ENCODE peak calls at places on chromosomes 5 and 9, in nine cellular contexts. F is AG04450; J is AG10803; E is hepatocyte; U is cardiac muscle cell; D is lower lobe of right lung; T is CD8-positive, alpha-beta T cell; M is OCI-LY7; I is brain microvascular endothelial cell. N is an unnamed sample.

GRCh38 chr5:171412186-171412585 is 7.3 kb upstream of the FGF18 start:
- DNase-seq in F (no peak), J (no peak), E (no peak), U (no peak), D (no peak), T (no peak), M (no peak), I (no peak), N (no peak)

GRCh38 chr5:170603101-170603500 is 99.3 kb downstream of the KCNIP1 start:
- DNase-seq in F (no peak), J (no peak), E (no peak), U (no peak), D (no peak), T (no peak), M (no peak), I (no peak), N (no peak)

GRCh38 chr5:63961598-63962161 is 565 bp downstream of the HTR1A start:
- DNase-seq in F (no peak), J (no peak), E (peak; percentile 25), U (peak; percentile 74), D (no peak), T (no peak), M (no peak), I (no peak), N (no peak)

GRCh38 chr5:64505769-64506566 is at the start of gene RGS7BP:
- DNase-seq in F (no peak), J (peak; percentile 17), E (peak; percentile 76), U (peak; percentile 80), D (peak; percentile 46), T (no peak), M (no peak), I (peak; percentile 24), N (no peak)

GRCh38 chr5:6604341-6604740 is 28.5 kb downstream of the NSUN2 start:
- DNase-seq in F (no peak), J (no peak), E (no peak), U (no peak), D (no peak), T (no peak), M (no peak), I (no peak), N (no peak)

GRCh38 chr9:114503009-114503408 is 2.3 kb downstream of the WHRN start:
- DNase-seq in F (no peak), J (no peak), E (no peak), U (no peak), D (no peak), T (no peak), M (peak; percentile 61), I (no peak), N (no peak)

GRCh38 chr5:90473321-90474234 is 993 bp downstream of the MBLAC2 start:
- DNase-seq in F (no peak), J (no peak), E (peak; percentile 60), U (peak; percentile 56), D (peak; percentile 69), T (peak; percentile 17), M (peak; percentile 47), I (peak; percentile 28), N (peak; percentile 4)

GRCh38 chr5:98108497-98108896 is 665.0 kb upstream of the RGMB start:
- DNase-seq in F (peak; percentile 87), J (peak; percentile 84), E (no peak), U (no peak), D (no peak), T (no peak), M (no peak), I (peak; percentile 91), N (no peak)

GRCh38 chr5:127096328-127096993 is 23.2 kb upstream of the C5orf63 start:
- DNase-seq in F (no peak), J (no peak), E (no peak), U (no peak), D (no peak), T (no peak), M (no peak), I (no peak), N (no peak)

GRCh38 chr5:108615216-108615615 is 132.5 kb upstream of the FER start:
- DNase-seq in F (peak; percentile 55), J (peak; percentile 25), E (no peak), U (no peak), D (no peak), T (no peak), M (no peak), I (no peak), N (no peak)

GRCh38 chr9:85038824-85039540 is 369.5 kb downstream of the NTRK2 start:
- DNase-seq in F (no peak), J (no peak), E (no peak), U (no peak), D (no peak), T (no peak), M (no peak), I (no peak), N (no peak)

GRCh38 chr9:36301227-36301626 is 43.0 kb upstream of the GNE start:
- DNase-seq in F (no peak), J (no peak), E (no peak), U (no peak), D (no peak), T (no peak), M (no peak), I (no peak), N (no peak)

GRCh38 chr5:75512383-75513074 is 838 bp downstream of the POLK start:
- DNase-seq in F (no peak), J (peak; percentile 21), E (no peak), U (no peak), D (no peak), T (no peak), M (no peak), I (no peak), N (no peak)

GRCh38 chr5:108278285-108279240 is 103.3 kb downstream of the FBXL17 start:
- DNase-seq in F (no peak), J (no peak), E (no peak), U (no peak), D (no peak), T (no peak), M (no peak), I (no peak), N (no peak)

GRCh38 chr5:171534009-171534895 is 114.8 kb downstream of the FGF18 start:
- DNase-seq in F (no peak), J (no peak), E (no peak), U (no peak), D (no peak), T (no peak), M (no peak), I (no peak), N (no peak)

GRCh38 chr5:139494832-139495231 is 12.3 kb upstream of the STING1 start:
- DNase-seq in F (no peak), J (peak; percentile 69), E (no peak), U (no peak), D (no peak), T (no peak), M (no peak), I (peak; percentile 40), N (no peak)

GRCh38 chr5:81631124-81631523 is 119.8 kb downstream of the SSBP2 start:
- DNase-seq in F (no peak), J (peak; percentile 22), E (no peak), U (no peak), D (no peak), T (peak; percentile 12), M (peak; percentile 84), I (no peak), N (no peak)

GRCh38 chr5:143138839-143139238 is 264.6 kb downstream of the NR3C1 start:
- DNase-seq in F (no peak), J (no peak), E (no peak), U (no peak), D (no peak), T (no peak), M (no peak), I (peak; percentile 55), N (no peak)

GRCh38 chr9:7186175-7186574 is 428.4 kb downstream of the KDM4C start:
- DNase-seq in F (no peak), J (no peak), E (no peak), U (no peak), D (no peak), T (no peak), M (peak; percentile 13), I (peak; percentile 29), N (peak; percentile 42)

GRCh38 chr9:615756-616155 is 225.7 kb upstream of the DMRT1 start:
- DNase-seq in F (no peak), J (no peak), E (no peak), U (no peak), D (no peak), T (no peak), M (no peak), I (no peak), N (no peak)

GRCh38 chr5:58929726-58930125 is 346.9 kb downstream of the RAB3C start:
- DNase-seq in F (no peak), J (no peak), E (no peak), U (no peak), D (no peak), T (no peak), M (no peak), I (peak; percentile 22), N (no peak)
- H3K4me3 ChIP-seq in F (no peak overlapping the region), J (no peak overlapping the region), E (no peak overlapping the region), U (no peak overlapping the region), D (no peak overlapping the region), T (no peak overlapping the region), M (no peak overlapping the region), I (no peak overlapping the region), N (no peak overlapping the region)

DNA sequence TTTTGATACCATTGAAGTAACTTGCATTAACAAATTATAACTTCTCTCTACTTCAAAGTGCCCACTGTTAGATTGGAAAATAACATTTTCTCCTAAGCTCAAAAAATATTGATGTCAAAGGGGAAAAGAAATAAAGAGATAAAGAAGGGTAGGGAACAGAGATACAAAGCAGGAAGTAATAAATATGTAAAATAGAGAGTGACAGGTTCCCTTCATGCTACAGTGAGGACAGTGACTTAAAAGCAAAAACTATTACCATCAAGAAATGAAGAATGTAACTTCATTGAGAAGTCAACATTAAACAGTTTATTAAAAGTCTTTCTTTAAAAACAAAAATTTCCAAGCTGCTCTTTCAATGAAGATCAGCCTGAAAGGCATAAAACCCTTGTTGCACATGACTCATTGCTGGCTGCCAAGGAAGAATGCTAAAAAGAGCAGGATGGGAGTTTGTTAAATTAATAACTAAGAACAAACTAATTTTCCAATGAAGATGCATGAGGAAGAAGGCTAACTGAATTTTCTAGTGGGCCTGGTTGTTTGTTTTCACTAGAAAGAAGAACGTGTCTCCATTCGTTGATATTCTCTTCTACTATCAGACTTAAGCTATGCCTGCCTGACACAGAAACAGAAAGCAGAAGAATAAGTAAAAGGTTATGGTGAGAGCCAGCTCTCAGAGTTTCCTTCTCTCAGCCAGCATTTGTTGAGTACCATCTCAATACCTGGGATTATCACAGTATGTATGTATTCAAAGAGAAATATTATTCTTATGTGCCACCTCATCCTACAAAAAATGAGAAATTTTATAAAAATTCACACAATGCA is 197.7 kb upstream of the NREP start:
- DNase-seq in F (no peak), J (peak; percentile 52), E (no peak), U (no peak), D (no peak), T (no peak), M (no peak), I (peak; percentile 42), N (no peak)
- H3K4me3 ChIP-seq in F (no peak overlapping the region), J (no peak overlapping the region), E (no peak overlapping the region), U (no peak overlapping the region), D (no peak overlapping the region), T (no peak overlapping the region), M (no peak overlapping the region), I (no peak overlapping the region), N (no peak overlapping the region)

GRCh38 chr9:38064842-38065368 is 4.1 kb downstream of the SHB start:
- DNase-seq in F (no peak), J (no peak), E (no peak), U (no peak), D (no peak), T (no peak), M (no peak), I (no peak), N (no peak)
- H3K4me3 ChIP-seq in F (peak overlapping the region; percentile 93), J (peak overlapping the region; percentile 3), E (no peak overlapping the region), U (no peak overlapping the region), D (no peak overlapping the region), T (no peak overlapping the region), M (no peak overlapping the region), I (peak overlapping the region; percentile 9), N (no peak overlapping the region)

GRCh38 chr9:23830459-23830805 is 4.4 kb upstream of the ELAVL2 start:
- DNase-seq in F (no peak), J (no peak), E (no peak), U (no peak), D (no peak), T (no peak), M (no peak), I (no peak), N (no peak)
- H3K4me3 ChIP-seq in F (no peak overlapping the region), J (no peak overlapping the region), E (no peak overlapping the region), U (no peak overlapping the region), D (no peak overlapping the region), T (no peak overlapping the region), M (no peak overlapping the region), I (no peak overlapping the region), N (no peak overlapping the region)